ENCODE peak calls at places on chromosomes 16 and 17, in four cellular contexts. One of them, this sample, is unnamed.

GRCh38 chr17:63696381-63696961 is 3.5 kb downstream of the LIMD2 start:
- DNase-seq in GM06990: peak
- DNase-seq in choroid plexus epithelial cell: peak
- DNase-seq in NCI-H1048: no peak
- DNase-seq in this sample: peak

GRCh38 chr16:75506567-75506966 is 11.3 kb upstream of the CHST6 start:
- DNase-seq in GM06990: no peak
- DNase-seq in choroid plexus epithelial cell: peak
- DNase-seq in NCI-H1048: no peak
- DNase-seq in this sample: no peak

GRCh38 chr17:60610481-60610880 is 10.5 kb downstream of the PPM1D start:
- DNase-seq in GM06990: no peak
- DNase-seq in choroid plexus epithelial cell: peak
- DNase-seq in NCI-H1048: no peak
- DNase-seq in this sample: no peak

GRCh38 chr16:19071811-19072777 is 4.7 kb downstream of the COQ7 start:
- DNase-seq in GM06990: no peak
- DNase-seq in choroid plexus epithelial cell: peak
- DNase-seq in NCI-H1048: no peak
- DNase-seq in this sample: peak

GRCh38 chr17:78929908-78930775 is 5.0 kb upstream of the TIMP2 start:
- DNase-seq in GM06990: no peak
- DNase-seq in choroid plexus epithelial cell: no peak
- DNase-seq in NCI-H1048: no peak
- DNase-seq in this sample: no peak

GRCh38 chr16:54282202-54282922 is 4.2 kb downstream of the IRX3 start:
- DNase-seq in GM06990: no peak
- DNase-seq in choroid plexus epithelial cell: peak
- DNase-seq in NCI-H1048: no peak
- DNase-seq in this sample: no peak

GRCh38 chr17:65688307-65688706 is 126.9 kb upstream of the AXIN2 start:
- DNase-seq in GM06990: no peak
- DNase-seq in choroid plexus epithelial cell: no peak
- DNase-seq in NCI-H1048: no peak
- DNase-seq in this sample: no peak

GRCh38 chr17:39939588-39940419 is 12.3 kb downstream of the LRRC3C start:
- DNase-seq in GM06990: peak
- DNase-seq in choroid plexus epithelial cell: peak
- DNase-seq in NCI-H1048: no peak
- DNase-seq in this sample: no peak

GRCh38 chr17:76671123-76671911 is 27.8 kb upstream of the ST6GALNAC1 start:
- DNase-seq in GM06990: peak
- DNase-seq in choroid plexus epithelial cell: peak
- DNase-seq in NCI-H1048: peak
- DNase-seq in this sample: peak

GRCh38 chr17:67862614-67863217 is 37.4 kb downstream of the BPTF start:
- DNase-seq in GM06990: no peak
- DNase-seq in choroid plexus epithelial cell: no peak
- DNase-seq in NCI-H1048: no peak
- DNase-seq in this sample: no peak

GRCh38 chr16:84055801-84056634 is 13.4 kb upstream of the SLC38A8 start:
- DNase-seq in GM06990: no peak
- DNase-seq in choroid plexus epithelial cell: no peak
- DNase-seq in NCI-H1048: no peak
- DNase-seq in this sample: no peak

GRCh38 chr16:70701596-70701995 is 15.7 kb upstream of the MTSS2 start:
- DNase-seq in GM06990: no peak
- DNase-seq in choroid plexus epithelial cell: no peak
- DNase-seq in NCI-H1048: no peak
- DNase-seq in this sample: no peak

GRCh38 chr17:81511800-81512559 is 619 bp downstream of the ACTG1 start:
- DNase-seq in GM06990: peak
- DNase-seq in choroid plexus epithelial cell: peak
- DNase-seq in NCI-H1048: no peak
- DNase-seq in this sample: no peak

GRCh38 chr17:59366773-59367656 is 35.6 kb downstream of the YPEL2 start:
- DNase-seq in GM06990: no peak
- DNase-seq in choroid plexus epithelial cell: peak
- DNase-seq in NCI-H1048: no peak
- DNase-seq in this sample: no peak

GRCh38 chr16:63998-64913 is 8.2 kb downstream of the RHBDF1 start:
- DNase-seq in GM06990: peak
- DNase-seq in choroid plexus epithelial cell: no peak
- DNase-seq in NCI-H1048: no peak
- DNase-seq in this sample: no peak

This sample was measured in iPS DF 19.7.